ENCODE peak calls at places on chromosomes 6 and 20, in eight cellular contexts. W is hepatocyte, F is adrenal gland, Q is ovary, A is WERI-Rb-1, U is stomach, J is uterus, K is pancreas. D is an unnamed sample. For H3K9me3, the result is how much of the 10 kb centered on the place peaks cover.

GRCh38 chr20:44730441-44730840 is 15.2 kb upstream of the KCNK15 start:
- DNase-seq in W (peak), F (no peak), Q (no peak), A (no peak), U (no peak), J (no peak), K (no peak), D (no peak)

GRCh38 chr6:166588691-166589333 is 2.3 kb upstream of the RAMACL start:
- DNase-seq in W (no peak), F (no peak), Q (no peak), A (no peak), U (no peak), J (no peak), K (no peak), D (peak)

GRCh38 chr20:51635680-51636079 is 93.2 kb upstream of the NFATC2 start:
- DNase-seq in W (no peak), F (no peak), Q (no peak), A (no peak), U (no peak), J (no peak), K (no peak), D (no peak)

GRCh38 chr6:168888786-168889345 is 364.8 kb downstream of the THBS2 start:
- DNase-seq in W (no peak), F (no peak), Q (no peak), A (no peak), U (no peak), J (no peak), K (no peak), D (no peak)

GRCh38 chr6:43172127-43173007 is 1.3 kb downstream of the SRF start:
- DNase-seq in W (peak), F (peak), Q (peak), A (peak), U (peak), J (peak), K (peak), D (no peak)

GRCh38 chr6:133923938-133924593 is 29.0 kb upstream of the TBPL1 start:
- DNase-seq in W (peak), F (peak), Q (peak), A (peak), U (peak), J (peak), K (no peak), D (peak)

GRCh38 chr6:4889701-4890100 is 113.5 kb downstream of the CDYL start:
- DNase-seq in W (no peak), F (no peak), Q (no peak), A (no peak), U (no peak), J (no peak), K (no peak), D (no peak)

GRCh38 chr6:42923656-42924055 is 5.6 kb upstream of the CNPY3 start:
- DNase-seq in W (no peak), F (no peak), Q (no peak), A (no peak), U (no peak), J (no peak), K (no peak), D (no peak)

GRCh38 chr6:132259070-132259469 is 142.2 kb downstream of the MOXD1 start:
- DNase-seq in W (peak), F (no peak), Q (no peak), A (no peak), U (no peak), J (no peak), K (no peak), D (no peak)

GRCh38 chr6:126091507-126091906 is 105.2 kb downstream of the TRMT11 start:
- DNase-seq in W (no peak), F (no peak), Q (no peak), A (no peak), U (no peak), J (no peak), K (no peak), D (no peak)

GRCh38 chr6:170143401-170144150 is 147.3 kb downstream of the DLL1 start:
- DNase-seq in W (no peak), F (no peak), Q (no peak), A (no peak), U (peak), J (no peak), K (no peak), D (no peak)

DNA sequence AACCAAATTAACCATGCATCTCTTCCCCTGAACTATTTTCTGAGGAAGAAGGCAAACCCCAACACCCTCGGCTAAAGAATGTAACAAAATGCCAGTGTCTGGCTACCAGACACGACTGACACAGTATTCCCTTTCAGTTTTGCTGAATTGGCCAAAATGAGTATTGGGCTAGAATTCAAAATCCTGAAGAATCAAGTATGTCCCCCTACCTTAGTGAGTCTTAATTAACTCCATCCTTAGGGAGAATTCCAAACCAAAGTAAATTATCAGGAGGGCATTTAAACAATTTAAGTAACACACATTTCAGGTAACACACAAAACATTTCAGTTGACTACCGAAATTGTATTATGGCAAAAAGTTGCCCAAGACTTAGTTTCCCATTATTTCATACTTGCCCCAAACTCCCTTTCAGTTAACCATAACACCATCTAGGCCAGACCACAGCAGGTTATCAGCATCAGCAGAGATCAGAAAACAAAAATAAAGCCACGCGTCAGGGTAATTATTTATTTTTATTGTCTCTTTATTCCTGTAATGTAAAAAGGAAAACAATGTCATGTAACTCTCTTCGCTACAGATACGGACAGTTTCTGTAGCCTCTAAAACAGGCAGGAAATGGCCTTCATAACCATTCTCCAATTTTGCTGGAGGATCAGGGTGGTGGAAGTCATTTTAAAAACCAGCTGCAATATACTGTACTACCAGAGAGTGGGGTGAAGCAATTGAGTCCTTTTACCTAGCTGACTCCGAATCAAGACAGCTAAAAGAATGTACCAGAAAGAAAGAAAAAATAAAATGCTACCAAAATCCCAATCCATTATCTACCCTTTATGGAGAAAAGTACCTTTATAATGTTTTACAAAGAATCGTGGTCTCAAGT is 1.9 kb downstream of the SNX5 start:
- DNase-seq in W (peak), F (no peak), Q (no peak), A (no peak), U (no peak), J (no peak), K (no peak), D (no peak)
- TF ChIP-seq CTCF in W (peak), F (peak), Q (no peak), A (peak), U (no peak), J (no peak), K (no peak), D (peak)

GRCh38 chr6:158853072-158853871 is 34.1 kb upstream of the EZR start:
- DNase-seq in W (peak), F (peak), Q (peak), A (peak), U (peak), J (peak), K (peak), D (no peak)

GRCh38 chr6:158853872-158854213 is 34.7 kb upstream of the EZR start:
- DNase-seq in W (no peak), F (no peak), Q (no peak), A (no peak), U (no peak), J (no peak), K (no peak), D (no peak)

GRCh38 chr6:158856261-158856660 is 37.1 kb upstream of the EZR start:
- DNase-seq in W (peak), F (no peak), Q (no peak), A (no peak), U (peak), J (no peak), K (no peak), D (no peak)

GRCh38 chr6:158852312-158853071 is 33.3 kb upstream of the EZR start:
- DNase-seq in W (no peak), F (no peak), Q (no peak), A (no peak), U (no peak), J (no peak), K (no peak), D (no peak)

DNA sequence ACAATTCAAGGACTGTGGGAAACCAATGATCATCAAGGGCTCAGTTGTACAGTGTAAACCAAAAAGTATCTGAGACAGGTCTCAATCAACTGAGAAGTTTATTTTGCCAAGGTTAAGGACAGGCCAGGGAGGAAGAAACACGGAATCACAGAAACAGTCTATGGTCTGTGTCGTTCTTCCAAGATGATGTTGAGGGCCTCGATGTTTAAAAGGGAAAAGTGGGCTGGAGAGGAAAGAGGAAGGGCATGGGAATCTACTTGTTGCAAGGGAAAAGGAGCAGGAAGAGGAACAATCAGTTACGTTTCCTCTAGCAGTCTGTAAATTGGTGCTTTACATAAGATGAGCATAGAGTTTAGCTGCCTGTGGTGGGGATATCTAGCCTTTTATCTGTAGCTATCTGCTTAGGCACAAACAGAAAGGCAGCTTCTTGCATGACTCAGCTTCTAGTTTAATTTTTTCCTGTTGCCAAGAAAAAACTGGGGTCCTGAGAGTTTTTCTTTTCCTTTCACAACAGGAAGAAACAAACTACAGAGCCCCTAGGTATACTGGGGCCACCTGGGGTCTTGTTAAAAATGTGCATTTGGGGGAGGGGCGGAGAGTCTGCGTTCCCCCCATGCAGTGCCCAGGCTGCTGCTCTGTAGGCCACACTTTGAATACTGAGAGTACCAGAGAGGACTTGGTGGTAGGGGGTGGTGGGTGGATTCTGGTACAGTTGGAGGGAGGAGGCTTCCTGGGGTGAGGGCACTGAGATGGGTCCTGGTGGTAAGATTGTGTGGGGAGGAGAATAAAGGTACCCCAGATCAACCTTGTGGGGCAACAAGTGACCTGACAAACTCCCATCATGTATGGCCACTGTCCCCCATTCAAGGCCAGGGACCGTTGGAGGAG is 35.3 kb upstream of the EZR start:
- DNase-seq in W (peak), F (no peak), Q (no peak), A (no peak), U (no peak), J (no peak), K (no peak), D (no peak)
- H3K4me3 ChIP-seq in W (no peak), F (no peak), Q (no peak), A (no peak), U (no peak), J (no peak), K (no peak), D (no peak)

DNA sequence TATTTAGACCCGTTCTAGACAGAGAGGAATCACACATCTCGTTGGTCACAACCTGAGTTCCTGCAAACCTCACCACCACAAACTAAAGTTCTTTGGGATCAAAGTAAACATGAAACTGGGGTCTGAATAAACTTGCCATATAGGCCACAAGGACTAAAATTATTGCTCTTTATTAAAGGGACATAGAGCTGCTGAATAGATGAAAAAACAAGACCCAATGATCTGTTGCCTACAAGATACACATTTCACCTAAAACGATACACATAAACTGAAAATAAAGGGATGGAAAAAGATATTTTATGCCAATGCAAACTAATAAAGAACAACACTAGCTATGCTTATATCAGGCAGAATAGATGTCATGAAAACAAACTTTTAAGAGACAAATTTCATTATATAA is 623.0 kb downstream of the TBC1D32 start:
- DNase-seq in W (no peak), F (no peak), Q (no peak), A (no peak), U (no peak), J (no peak), K (no peak), D (no peak)
- H3K9me3 ChIP-seq in W (under half), F (under half), Q (under half), A (under half), U (under half), J (under half), K (under half), D (under half)

DNA sequence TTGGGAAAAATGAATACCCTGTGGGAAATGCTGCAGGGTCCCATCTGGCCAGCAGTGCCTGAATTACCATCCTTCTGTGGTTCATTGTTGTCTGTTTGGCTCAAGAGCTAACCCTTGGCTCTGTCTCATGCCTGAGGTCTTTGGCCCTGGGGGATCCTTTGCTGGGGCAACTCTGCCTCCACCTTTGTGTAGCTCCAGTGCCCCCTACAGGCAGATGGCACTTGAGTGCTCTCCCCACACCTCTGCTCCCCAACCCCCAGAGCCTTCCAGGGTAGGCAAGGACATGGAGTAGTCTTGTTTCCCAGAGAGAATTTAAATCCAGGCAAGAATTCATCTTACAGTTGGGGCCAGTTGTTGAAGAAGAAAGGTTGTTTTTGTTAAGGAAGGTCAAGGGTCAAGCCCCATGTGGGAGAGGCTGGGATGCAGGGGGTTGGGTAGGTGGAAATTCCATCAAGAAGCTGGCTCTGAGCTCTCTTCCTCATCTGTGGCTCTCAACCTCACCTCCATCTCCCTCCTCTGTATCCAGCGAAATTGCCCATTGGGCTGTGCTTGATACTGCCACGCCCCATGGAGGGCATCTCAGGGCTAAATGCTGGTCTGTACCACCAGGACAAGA is 44.2 kb downstream of the ZNF831 start:
- DNase-seq in W (peak), F (no peak), Q (no peak), A (peak), U (peak), J (no peak), K (no peak), D (no peak)
- TF ChIP-seq CTCF in W (peak), F (peak), Q (no peak), A (peak), U (no peak), J (no peak), K (peak), D (peak)

D was measured in AG04450.